ENCODE peak calls at places on chromosomes 6 and 20, in six cellular contexts. One of them, this sample, is unnamed.

GRCh38 chr20:18166241-18166881 is 28.7 kb downstream of the KAT14 start:
- DNase-seq in tibial artery: no peak
- DNase-seq in hepatocyte: no peak
- DNase-seq in HCT116: no peak
- DNase-seq in AG04450: no peak
- DNase-seq in Panc1: no peak
- DNase-seq in this sample: peak; percentile 55

GRCh38 chr6:147941143-147941542 is 401.5 kb upstream of the SASH1 start:
- DNase-seq in hepatocyte: no peak
- DNase-seq in HCT116: no peak
- DNase-seq in Panc1: no peak
- DNase-seq in AG04450: no peak
- DNase-seq in tibial artery: no peak
- DNase-seq in this sample: peak; percentile 60

GRCh38 chr20:3374296-3374695 is 33.2 kb downstream of the DNAAF9 start:
- DNase-seq in hepatocyte: no peak
- DNase-seq in tibial artery: no peak
- DNase-seq in AG04450: no peak
- DNase-seq in Panc1: no peak
- DNase-seq in HCT116: no peak
- DNase-seq in this sample: no peak

GRCh38 chr6:166488701-166489100 is 97.8 kb downstream of the RAMACL start:
- DNase-seq in hepatocyte: no peak
- DNase-seq in Panc1: no peak
- DNase-seq in HCT116: no peak
- DNase-seq in AG04450: no peak
- DNase-seq in tibial artery: peak; percentile 60
- DNase-seq in this sample: no peak

GRCh38 chr20:48770700-48771099 is 57.1 kb downstream of the PREX1 start:
- DNase-seq in hepatocyte: no peak
- DNase-seq in tibial artery: no peak
- DNase-seq in AG04450: no peak
- DNase-seq in Panc1: no peak
- DNase-seq in HCT116: no peak
- DNase-seq in this sample: no peak

GRCh38 chr20:60589624-60590023 is 631.4 kb downstream of the CDH26 start:
- DNase-seq in AG04450: no peak
- DNase-seq in Panc1: no peak
- DNase-seq in hepatocyte: peak; percentile 34
- DNase-seq in tibial artery: no peak
- DNase-seq in HCT116: no peak
- DNase-seq in this sample: no peak

GRCh38 chr6:113461153-113461897 is 395.8 kb upstream of the MARCKS start:
- DNase-seq in hepatocyte: no peak
- DNase-seq in Panc1: no peak
- DNase-seq in tibial artery: no peak
- DNase-seq in AG04450: no peak
- DNase-seq in HCT116: no peak
- DNase-seq in this sample: peak; percentile 40

GRCh38 chr6:165223736-165224135 is 85.7 kb downstream of the C6orf118 start:
- DNase-seq in HCT116: no peak
- DNase-seq in tibial artery: no peak
- DNase-seq in hepatocyte: no peak
- DNase-seq in Panc1: no peak
- DNase-seq in AG04450: no peak
- DNase-seq in this sample: no peak

GRCh38 chr20:17024513-17025105 is 202.2 kb upstream of the PCSK2 start:
- DNase-seq in tibial artery: no peak
- DNase-seq in Panc1: no peak
- DNase-seq in hepatocyte: peak; percentile 48
- DNase-seq in HCT116: peak; percentile 42
- DNase-seq in AG04450: peak; percentile 37
- DNase-seq in this sample: no peak

GRCh38 chr6:137638926-137639706 is 144.9 kb upstream of the OLIG3 start:
- DNase-seq in AG04450: no peak
- DNase-seq in HCT116: no peak
- DNase-seq in Panc1: no peak
- DNase-seq in tibial artery: no peak
- DNase-seq in hepatocyte: no peak
- DNase-seq in this sample: no peak

GRCh38 chr20:33337531-33338165 is 54.6 kb downstream of the BPIFB1 start:
- DNase-seq in hepatocyte: no peak
- DNase-seq in HCT116: no peak
- DNase-seq in AG04450: no peak
- DNase-seq in tibial artery: no peak
- DNase-seq in Panc1: no peak
- DNase-seq in this sample: no peak

GRCh38 chr20:23668477-23668951 is 20.3 kb downstream of the CST4 start:
- DNase-seq in tibial artery: no peak
- DNase-seq in hepatocyte: peak; percentile 82
- DNase-seq in Panc1: peak; percentile 35
- DNase-seq in HCT116: peak; percentile 54
- DNase-seq in AG04450: no peak
- DNase-seq in this sample: peak; percentile 50

GRCh38 chr6:125190667-125191066 is 37.1 kb downstream of the TPD52L1 start:
- DNase-seq in AG04450: no peak
- DNase-seq in Panc1: no peak
- DNase-seq in tibial artery: no peak
- DNase-seq in HCT116: no peak
- DNase-seq in hepatocyte: no peak
- DNase-seq in this sample: no peak

GRCh38 chr6:28353981-28354676 is 4.4 kb downstream of the ZKSCAN3 start:
- DNase-seq in HCT116: peak; percentile 80
- DNase-seq in tibial artery: no peak
- DNase-seq in AG04450: no peak
- DNase-seq in hepatocyte: no peak
- DNase-seq in Panc1: peak; percentile 78
- DNase-seq in this sample: peak; percentile 83

GRCh38 chr6:68343901-68344300 is 291.2 kb upstream of the ADGRB3 start:
- DNase-seq in AG04450: no peak
- DNase-seq in hepatocyte: peak; percentile 59
- DNase-seq in HCT116: no peak
- DNase-seq in tibial artery: no peak
- DNase-seq in Panc1: peak; percentile 22
- DNase-seq in this sample: peak; percentile 49

GRCh38 chr6:133396225-133396624 is 155.1 kb downstream of the EYA4 start:
- DNase-seq in Panc1: no peak
- DNase-seq in hepatocyte: no peak
- DNase-seq in HCT116: no peak
- DNase-seq in tibial artery: no peak
- DNase-seq in AG04450: no peak
- DNase-seq in this sample: peak; percentile 71

GRCh38 chr6:142155895-142156757 is 9.1 kb downstream of the VTA1 start:
- DNase-seq in Panc1: no peak
- DNase-seq in AG04450: no peak
- DNase-seq in tibial artery: no peak
- DNase-seq in HCT116: peak; percentile 2
- DNase-seq in hepatocyte: peak; percentile 41
- DNase-seq in this sample: peak; percentile 41

GRCh38 chr6:5782783-5783567 is 223.8 kb downstream of the NRN1 start:
- DNase-seq in tibial artery: no peak
- DNase-seq in HCT116: no peak
- DNase-seq in AG04450: peak; percentile 6
- DNase-seq in Panc1: no peak
- DNase-seq in hepatocyte: no peak
- DNase-seq in this sample: no peak

DNA sequence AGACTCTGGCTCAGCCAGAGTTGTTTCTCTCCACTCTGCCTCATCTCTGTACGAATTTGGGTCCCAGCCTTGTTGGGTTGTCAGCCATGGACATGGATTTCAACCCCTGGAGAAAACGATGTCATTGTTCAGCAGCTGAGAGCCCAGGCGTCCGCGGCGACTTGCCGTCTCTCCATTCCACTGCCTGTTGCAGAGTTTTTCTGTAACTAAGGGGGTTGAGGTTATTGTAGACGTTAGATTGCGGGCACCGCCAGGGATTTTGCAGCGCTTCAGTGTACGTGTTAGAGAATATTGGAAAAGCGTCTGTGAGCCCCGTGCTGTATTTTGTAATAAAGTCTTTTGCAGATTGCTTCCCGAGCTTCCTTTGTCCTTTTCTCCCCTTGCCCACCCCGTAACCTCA is 13.1 kb upstream of the RBM38 start:
- DNase-seq in AG04450: no peak
- DNase-seq in Panc1: no peak
- DNase-seq in hepatocyte: no peak
- DNase-seq in tibial artery: no peak
- DNase-seq in HCT116: no peak
- DNase-seq in this sample: no peak
- TF ChIP-seq CTCF in AG04450: no peak
- TF ChIP-seq CTCF in Panc1: no peak
- TF ChIP-seq CTCF in hepatocyte: no peak
- TF ChIP-seq CTCF in tibial artery: no peak
- TF ChIP-seq CTCF in HCT116: no peak
- TF ChIP-seq CTCF in this sample: no peak

GRCh38 chr6:31770860-31771259 is 6.3 kb downstream of the VWA7 start:
- DNase-seq in hepatocyte: no peak
- DNase-seq in AG04450: no peak
- DNase-seq in tibial artery: no peak
- DNase-seq in Panc1: no peak
- DNase-seq in HCT116: no peak
- DNase-seq in this sample: no peak
- H3K27me3 ChIP-seq in hepatocyte: no peaks in the 10 kb centered on the region
- H3K27me3 ChIP-seq in AG04450: no peaks in the 10 kb centered on the region
- H3K27me3 ChIP-seq in tibial artery: peaks cover 8% of the 10 kb centered on the region
- H3K27me3 ChIP-seq in Panc1: no peaks in the 10 kb centered on the region
- H3K27me3 ChIP-seq in HCT116: no peaks in the 10 kb centered on the region
- H3K27me3 ChIP-seq in this sample: no peaks in the 10 kb centered on the region

GRCh38 chr6:121442591-121442990 is 7.1 kb downstream of the GJA1 start:
- DNase-seq in HCT116: no peak
- DNase-seq in Panc1: no peak
- DNase-seq in hepatocyte: no peak
- DNase-seq in AG04450: no peak
- DNase-seq in tibial artery: no peak
- DNase-seq in this sample: no peak
- H3K4me3 ChIP-seq in HCT116: no peak overlapping the region
- H3K4me3 ChIP-seq in Panc1: no peak overlapping the region
- H3K4me3 ChIP-seq in hepatocyte: no peak overlapping the region
- H3K4me3 ChIP-seq in AG04450: peak overlapping the region; percentile 23
- H3K4me3 ChIP-seq in tibial artery: peak overlapping the region; percentile 0
- H3K4me3 ChIP-seq in this sample: no peak overlapping the region

DNA sequence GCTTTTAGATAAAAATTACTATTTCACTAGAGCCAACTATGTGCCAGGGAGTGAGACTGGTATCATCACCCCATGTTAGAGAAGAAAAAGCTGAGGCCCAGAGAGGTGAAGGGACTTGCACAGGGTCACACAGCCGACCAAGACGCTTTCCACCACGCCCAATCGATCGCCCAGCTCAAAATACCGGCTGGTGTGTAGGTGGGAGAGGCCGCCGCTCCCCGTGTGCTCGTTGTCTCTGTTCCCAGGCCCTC is 253 bp upstream of the SNPH start:
- DNase-seq in tibial artery: no peak
- DNase-seq in hepatocyte: no peak
- DNase-seq in HCT116: no peak
- DNase-seq in Panc1: no peak
- DNase-seq in AG04450: no peak
- DNase-seq in this sample: no peak
- TF ChIP-seq CTCF in tibial artery: no peak
- TF ChIP-seq CTCF in hepatocyte: no peak
- TF ChIP-seq CTCF in HCT116: no peak
- TF ChIP-seq CTCF in Panc1: no peak
- TF ChIP-seq CTCF in AG04450: no peak
- TF ChIP-seq CTCF in this sample: no peak

DNA sequence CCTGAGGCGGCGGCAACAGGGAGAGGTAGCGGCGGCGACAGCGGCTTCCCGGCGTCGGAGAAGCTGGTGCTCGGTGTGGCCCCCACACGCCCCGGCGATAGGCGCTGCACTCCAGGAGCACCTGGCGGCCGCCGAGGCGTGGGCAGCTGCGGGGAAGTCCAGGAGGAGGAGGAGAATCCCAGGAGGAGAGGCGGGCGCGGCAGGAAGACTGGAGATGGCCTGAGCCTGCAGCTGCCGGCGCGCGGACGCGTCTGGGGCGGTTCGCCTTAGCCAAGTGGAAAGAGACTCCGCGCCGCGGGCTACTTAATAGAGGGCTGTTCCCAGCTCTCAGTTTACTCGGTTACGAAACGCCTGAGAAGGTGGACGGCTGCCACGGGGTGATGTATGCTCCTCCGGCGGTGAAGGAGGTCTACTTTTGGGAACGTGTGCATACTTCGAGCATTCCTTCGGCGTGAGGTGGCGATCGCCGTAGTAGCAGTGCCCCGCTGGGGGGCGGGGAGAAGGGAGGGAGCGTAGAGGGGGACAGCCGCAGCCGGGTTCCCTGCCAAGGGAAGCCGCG is at the start of gene COL12A1:
- DNase-seq in HCT116: peak; percentile 80
- DNase-seq in Panc1: no peak
- DNase-seq in tibial artery: peak; percentile 96
- DNase-seq in AG04450: peak; percentile 99
- DNase-seq in hepatocyte: peak; percentile 87
- DNase-seq in this sample: peak; percentile 95
- H3K27me3 ChIP-seq in HCT116: no peaks in the 10 kb centered on the region
- H3K27me3 ChIP-seq in Panc1: peaks cover 5% of the 10 kb centered on the region
- H3K27me3 ChIP-seq in tibial artery: no peaks in the 10 kb centered on the region
- H3K27me3 ChIP-seq in AG04450: no peaks in the 10 kb centered on the region
- H3K27me3 ChIP-seq in hepatocyte: peaks cover 69% of the 10 kb centered on the region
- H3K27me3 ChIP-seq in this sample: peaks cover 1% of the 10 kb centered on the region

GRCh38 chr6:19827247-19827646 is 9.9 kb upstream of the ID4 start:
- DNase-seq in AG04450: no peak
- DNase-seq in hepatocyte: no peak
- DNase-seq in HCT116: no peak
- DNase-seq in tibial artery: no peak
- DNase-seq in Panc1: no peak
- DNase-seq in this sample: no peak
- H3K4me3 ChIP-seq in AG04450: no peak overlapping the region
- H3K4me3 ChIP-seq in hepatocyte: no peak overlapping the region
- H3K4me3 ChIP-seq in HCT116: no peak overlapping the region
- H3K4me3 ChIP-seq in tibial artery: no peak overlapping the region
- H3K4me3 ChIP-seq in Panc1: no peak overlapping the region
- H3K4me3 ChIP-seq in this sample: no peak overlapping the region

DNA sequence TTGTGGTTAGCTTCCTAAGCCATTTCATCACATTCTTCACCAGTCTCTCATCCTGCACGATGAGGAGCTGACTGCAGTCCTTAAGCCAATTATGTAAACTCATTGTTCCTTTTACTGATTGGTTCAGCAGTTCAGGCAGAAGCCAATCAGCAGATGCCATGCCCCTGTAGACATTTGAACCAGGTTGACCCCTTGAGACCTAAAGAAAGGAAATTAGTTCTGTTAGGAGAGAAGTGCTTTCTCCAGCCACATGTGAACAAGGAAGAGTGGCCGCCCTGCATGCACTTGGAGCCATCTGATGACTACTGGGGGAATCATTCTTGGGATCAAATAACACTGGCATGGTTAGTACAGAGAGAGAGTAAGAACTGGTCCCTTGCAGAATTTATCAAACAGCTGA is 535.2 kb upstream of the ID4 start:
- DNase-seq in tibial artery: no peak
- DNase-seq in hepatocyte: no peak
- DNase-seq in AG04450: no peak
- DNase-seq in HCT116: no peak
- DNase-seq in Panc1: no peak
- DNase-seq in this sample: peak; percentile 92
- TF ChIP-seq CTCF in tibial artery: no peak
- TF ChIP-seq CTCF in hepatocyte: no peak
- TF ChIP-seq CTCF in AG04450: no peak
- TF ChIP-seq CTCF in HCT116: no peak
- TF ChIP-seq CTCF in Panc1: no peak
- TF ChIP-seq CTCF in this sample: peak; percentile 3